ENCODE peak calls at places on chromosomes 2 and 18, in six cellular contexts. H is fibroblast of villous mesenchyme, U is spleen, A is stomach, F is HFFc6, D is psoas muscle. S is an unnamed sample.

GRCh38 chr2:3535794-3536681 is 16.7 kb upstream of the ADI1 start:
- DNase-seq in H (peak; percentile 98), U (peak; percentile 86), A (peak; percentile 55), F (peak; percentile 97), D (peak; percentile 75), S (peak; percentile 58)

GRCh38 chr2:26009567-26009963 is 24.3 kb upstream of the RAB10 start:
- DNase-seq in H (no peak), U (no peak), A (no peak), F (no peak), D (no peak), S (no peak)

GRCh38 chr18:59220164-59220783 is 316 bp downstream of the GRP start:
- DNase-seq in H (no peak), U (no peak), A (no peak), F (no peak), D (no peak), S (no peak)

GRCh38 chr2:224181534-224182155 is 142.6 kb upstream of the SERPINE2 start:
- DNase-seq in H (no peak), U (no peak), A (no peak), F (no peak), D (no peak), S (no peak)

GRCh38 chr2:95699201-95699600 is 107.4 kb downstream of the TRIM43 start:
- DNase-seq in H (no peak), U (no peak), A (no peak), F (no peak), D (no peak), S (no peak)

GRCh38 chr18:32470713-32471633 is at the start of gene GAREM1:
- DNase-seq in H (peak; percentile 96), U (peak; percentile 93), A (peak; percentile 96), F (peak; percentile 94), D (peak; percentile 98), S (peak; percentile 96)

GRCh38 chr18:23230688-23231087 is 95.4 kb downstream of the CABLES1 start:
- DNase-seq in H (no peak), U (no peak), A (no peak), F (peak; percentile 8), D (no peak), S (no peak)

GRCh38 chr2:71995067-71995665 is 152.5 kb downstream of the CYP26B1 start:
- DNase-seq in H (peak; percentile 35), U (no peak), A (no peak), F (peak; percentile 53), D (no peak), S (no peak)

GRCh38 chr2:86304416-86304815 is 33.0 kb downstream of the REEP1 start:
- DNase-seq in H (no peak), U (no peak), A (no peak), F (no peak), D (no peak), S (no peak)

GRCh38 chr2:177489719-177490301 is 97.2 kb downstream of the AGPS start:
- DNase-seq in H (peak; percentile 48), U (no peak), A (no peak), F (peak; percentile 32), D (no peak), S (no peak)

GRCh38 chr2:2879071-2879470 is 498.5 kb downstream of the EIPR1 start:
- DNase-seq in H (no peak), U (no peak), A (no peak), F (no peak), D (no peak), S (no peak)

GRCh38 chr2:179554639-179555038 is 290.0 kb upstream of the SESTD1 start:
- DNase-seq in H (no peak), U (no peak), A (no peak), F (no peak), D (no peak), S (no peak)

GRCh38 chr2:7758065-7758759 is 841.0 kb downstream of the RNF144A start:
- DNase-seq in H (no peak), U (no peak), A (no peak), F (no peak), D (no peak), S (no peak)

GRCh38 chr18:46319793-46320192 is 215.6 kb downstream of the HAUS1 start:
- DNase-seq in H (no peak), U (no peak), A (no peak), F (no peak), D (no peak), S (no peak)

GRCh38 chr2:9327873-9328352 is 95.4 kb downstream of the ITGB1BP1 start:
- DNase-seq in H (peak; percentile 87), U (no peak), A (no peak), F (no peak), D (no peak), S (no peak)

GRCh38 chr2:69559696-69560482 is 83.7 kb downstream of the AAK1 start:
- DNase-seq in H (peak; percentile 76), U (no peak), A (no peak), F (peak; percentile 49), D (no peak), S (peak; percentile 37)

GRCh38 chr2:73293534-73294171 is at the start of gene EGR4:
- DNase-seq in H (peak; percentile 64), U (peak; percentile 93), A (peak; percentile 57), F (peak; percentile 28), D (peak; percentile 66), S (peak; percentile 91)

GRCh38 chr2:219253753-219254589 is at the start of gene TUBA4A:
- DNase-seq in H (no peak), U (peak; percentile 98), A (peak; percentile 94), F (no peak), D (peak; percentile 92), S (peak; percentile 87)

GRCh38 chr2:164369416-164369815 is 251.9 kb downstream of the GRB14 start:
- DNase-seq in H (no peak), U (no peak), A (no peak), F (no peak), D (no peak), S (no peak)

GRCh38 chr2:157329524-157329923 is 3.9 kb upstream of the ERMN start:
- DNase-seq in H (no peak), U (peak; percentile 66), A (peak; percentile 75), F (no peak), D (no peak), S (peak; percentile 7)

DNA sequence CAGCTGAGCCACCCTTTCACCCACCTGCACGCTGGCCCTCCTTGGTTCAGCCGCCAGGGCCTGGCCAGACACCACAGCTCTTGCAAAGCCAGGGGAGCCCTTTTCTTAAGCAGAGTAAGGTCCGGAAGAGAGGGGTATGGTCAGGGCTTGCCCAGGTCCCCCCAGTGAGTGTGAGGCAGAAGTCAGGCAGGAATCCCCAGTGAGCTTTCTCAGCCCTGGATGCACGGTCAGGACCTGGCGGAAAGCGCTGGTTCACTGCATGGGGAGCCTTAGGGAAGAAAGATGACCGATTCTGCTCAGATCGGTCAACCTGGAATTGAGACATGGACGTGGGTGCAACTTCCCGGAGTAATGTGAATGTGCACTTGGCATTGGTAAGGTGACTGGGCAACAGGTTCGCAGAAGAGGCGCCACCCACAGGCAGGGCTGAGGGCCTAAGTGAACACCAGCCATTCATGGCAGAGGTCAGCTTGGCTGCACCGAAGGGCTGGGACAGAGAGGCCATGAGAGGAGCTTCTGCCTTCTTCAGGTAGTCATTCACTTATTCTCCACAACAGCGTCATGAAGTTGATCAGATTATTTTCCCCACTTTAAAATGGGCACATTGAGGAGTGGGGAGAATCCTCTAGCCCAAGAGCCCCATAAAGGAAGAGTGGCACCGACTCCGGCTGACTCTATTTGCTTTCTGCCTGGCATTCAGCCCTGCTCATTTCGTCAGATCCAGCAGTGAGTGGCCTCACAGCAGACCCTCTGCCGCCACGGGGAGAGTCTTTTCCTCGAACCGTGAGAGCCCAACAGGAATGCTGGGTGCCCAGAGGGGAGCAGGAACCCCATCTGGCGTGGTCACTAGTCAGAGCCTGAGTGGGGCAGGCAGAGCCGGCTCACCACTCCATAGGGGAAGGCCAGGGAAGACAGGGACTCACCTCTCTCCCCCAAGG is 35.8 kb downstream of the SCTR start:
- DNase-seq in H (no peak), U (no peak), A (peak; percentile 71), F (no peak), D (no peak), S (peak; percentile 30)
- TF ChIP-seq CTCF in H (no peak), U (no peak), A (no peak), F (peak; percentile 12), D (no peak), S (no peak)

DNA sequence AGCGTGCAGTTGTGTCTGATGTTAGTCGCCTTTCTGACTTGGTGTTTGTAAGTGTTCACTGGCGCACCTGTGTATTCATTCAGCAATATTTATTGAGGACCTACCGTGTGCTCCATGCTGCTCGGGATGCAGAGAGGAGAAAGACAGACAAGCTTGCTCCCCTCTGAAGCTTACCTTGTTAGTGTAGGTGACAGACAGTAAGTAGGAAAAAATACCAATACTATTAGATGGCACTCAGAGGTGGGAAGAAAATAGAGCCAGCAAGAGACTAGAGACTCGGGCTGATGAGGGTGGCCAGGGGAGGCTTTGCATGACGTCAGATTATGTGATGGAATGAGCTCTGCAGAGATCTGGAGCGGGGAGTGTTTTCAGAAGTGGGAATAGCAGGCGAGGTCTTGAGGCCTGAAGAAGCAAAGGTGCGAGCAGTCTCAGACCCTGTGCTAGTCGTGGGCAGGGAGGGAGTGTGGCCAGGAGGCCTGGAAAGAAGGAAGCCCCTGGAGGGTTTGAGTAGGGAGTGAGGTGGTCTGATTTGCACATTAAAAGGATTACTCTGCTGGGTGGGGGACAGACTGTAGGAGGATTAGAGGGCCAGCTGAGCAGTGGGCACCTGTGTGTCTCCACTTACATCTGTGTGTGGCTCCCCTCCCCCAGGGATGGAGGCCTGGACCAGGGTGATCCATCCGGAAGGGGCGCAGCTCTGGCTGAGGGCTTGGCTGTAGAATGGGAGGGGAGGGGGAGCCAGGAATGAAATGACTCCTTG is 11.8 kb downstream of the MTCL1 start:
- DNase-seq in H (no peak), U (no peak), A (no peak), F (no peak), D (no peak), S (peak; percentile 19)
- TF ChIP-seq CTCF in H (no peak), U (no peak), A (no peak), F (no peak), D (no peak), S (no peak)

GRCh38 chr2:227748079-227748478 is 2.4 kb downstream of the SCYGR8 start:
- DNase-seq in H (no peak), U (peak; percentile 18), A (no peak), F (no peak), D (no peak), S (no peak)
- TF ChIP-seq CTCF in H (peak; percentile 49), U (no peak), A (no peak), F (peak; percentile 65), D (no peak), S (no peak)

GRCh38 chr18:50287441-50288347 is at the start of gene CXXC1:
- DNase-seq in H (peak; percentile 100), U (peak; percentile 100), A (peak; percentile 98), F (peak; percentile 99), D (peak; percentile 98), S (peak; percentile 96)
- TF ChIP-seq CTCF in H (peak; percentile 51), U (peak; percentile 91), A (no peak), F (peak; percentile 75), D (peak; percentile 48), S (peak; percentile 63)

DNA sequence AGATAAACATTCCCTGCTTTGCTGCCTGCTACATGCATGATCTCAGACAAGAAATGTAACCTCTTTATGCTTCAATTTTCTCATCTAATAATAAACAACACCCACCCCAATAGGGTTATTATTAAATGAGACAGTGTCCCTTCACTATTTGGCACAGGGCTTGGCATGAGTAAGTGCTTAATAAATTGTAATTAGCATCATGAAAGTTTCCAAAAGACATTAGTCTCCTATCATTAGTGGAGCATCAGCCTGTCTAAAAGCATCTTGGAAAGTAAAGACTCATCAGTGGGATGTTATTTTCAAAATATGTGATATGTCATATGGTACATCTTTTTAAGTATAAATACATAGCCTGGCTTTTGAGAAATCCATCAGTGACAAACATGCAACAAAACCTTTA is 275.0 kb downstream of the ZEB2 start:
- DNase-seq in H (no peak), U (no peak), A (no peak), F (no peak), D (no peak), S (no peak)
- TF ChIP-seq CTCF in H (no peak), U (no peak), A (no peak), F (no peak), D (no peak), S (no peak)

S was measured in Calu3.